ENCODE peak calls at places on chromosomes 5 and 9, in eight cellular contexts. L is AG04450, T is heart right ventricle, N is left lung, C is tibial artery, M is SK-N-SH, R is PC-3, S is left ventricle myocardium inferior. F is an unnamed sample.

GRCh38 chr5:130773813-130774212 is 391.2 kb downstream of the HINT1 start:
- DNase-seq in L (no peak), N (no peak), M (no peak), T (no peak), C (no peak), R (peak; percentile 88), S (no peak), F (no peak)

GRCh38 chr9:19085295-19085694 is 17.4 kb downstream of the HAUS6 start:
- DNase-seq in R (peak; percentile 59), N (no peak), L (no peak), C (no peak), T (no peak), M (peak; percentile 30), S (no peak), F (no peak)

GRCh38 chr9:7879551-7880245 is 80.1 kb upstream of the DMAC1 start:
- DNase-seq in N (peak; percentile 35), C (no peak), S (no peak), T (no peak), L (no peak), M (no peak), R (no peak), F (no peak)

GRCh38 chr9:113511856-113512761 is 48.6 kb downstream of the RGS3 start:
- DNase-seq in T (no peak), S (no peak), C (no peak), R (no peak), N (peak; percentile 66), L (no peak), M (no peak), F (no peak)

GRCh38 chr9:137305060-137305787 is 3.2 kb upstream of the NRARP start:
- DNase-seq in S (peak; percentile 68), M (peak; percentile 48), R (no peak), T (peak; percentile 78), N (peak; percentile 85), L (no peak), C (no peak), F (no peak)

GRCh38 chr5:74017786-74018211 is 391.8 kb downstream of the ARHGEF28 start:
- DNase-seq in M (no peak), N (no peak), C (no peak), R (peak; percentile 82), T (no peak), S (no peak), L (peak; percentile 7), F (no peak)

GRCh38 chr5:179023528-179024189 is at the start of gene ZNF879:
- DNase-seq in C (peak; percentile 93), L (peak; percentile 86), M (peak; percentile 94), N (peak; percentile 95), S (peak; percentile 94), T (peak; percentile 95), R (peak; percentile 77), F (peak; percentile 90)

GRCh38 chr5:142605649-142606048 is 80.2 kb downstream of the FGF1 start:
- DNase-seq in M (no peak), S (no peak), T (peak; percentile 47), R (no peak), L (no peak), C (no peak), N (no peak), F (no peak)

GRCh38 chr5:65820373-65820772 is 98.4 kb downstream of the NLN start:
- DNase-seq in R (no peak), L (no peak), C (no peak), S (no peak), N (no peak), M (no peak), T (no peak), F (no peak)

GRCh38 chr5:74254257-74254656 is 386.3 kb downstream of the ENC1 start:
- DNase-seq in R (no peak), C (no peak), N (no peak), S (no peak), L (no peak), T (no peak), M (no peak), F (no peak)

GRCh38 chr5:37777472-37778135 is 62.2 kb downstream of the GDNF start:
- DNase-seq in L (no peak), T (no peak), C (no peak), S (no peak), R (no peak), M (no peak), N (no peak), F (no peak)

GRCh38 chr5:139651863-139652787 is 4.0 kb downstream of the CXXC5 start:
- DNase-seq in S (peak; percentile 84), M (peak; percentile 89), R (peak; percentile 73), L (no peak), N (peak; percentile 88), C (peak; percentile 90), T (peak; percentile 81), F (peak; percentile 87)

GRCh38 chr9:93871286-93871685 is 83.9 kb downstream of the BARX1 start:
- DNase-seq in C (no peak), S (no peak), R (no peak), M (peak; percentile 16), N (no peak), L (no peak), T (no peak), F (no peak)

GRCh38 chr5:119529811-119530210 is 77.5 kb downstream of the HSD17B4 start:
- DNase-seq in N (no peak), R (no peak), S (no peak), T (no peak), M (no peak), L (no peak), C (no peak), F (no peak)

GRCh38 chr9:132125361-132125760 is 36.5 kb upstream of the NTNG2 start:
- DNase-seq in C (no peak), N (no peak), S (no peak), L (no peak), T (no peak), R (no peak), M (no peak), F (no peak)

GRCh38 chr5:143473481-143473880 is 70.0 kb upstream of the NR3C1 start:
- DNase-seq in L (no peak), T (no peak), N (no peak), M (no peak), R (no peak), S (no peak), C (no peak), F (no peak)

DNA sequence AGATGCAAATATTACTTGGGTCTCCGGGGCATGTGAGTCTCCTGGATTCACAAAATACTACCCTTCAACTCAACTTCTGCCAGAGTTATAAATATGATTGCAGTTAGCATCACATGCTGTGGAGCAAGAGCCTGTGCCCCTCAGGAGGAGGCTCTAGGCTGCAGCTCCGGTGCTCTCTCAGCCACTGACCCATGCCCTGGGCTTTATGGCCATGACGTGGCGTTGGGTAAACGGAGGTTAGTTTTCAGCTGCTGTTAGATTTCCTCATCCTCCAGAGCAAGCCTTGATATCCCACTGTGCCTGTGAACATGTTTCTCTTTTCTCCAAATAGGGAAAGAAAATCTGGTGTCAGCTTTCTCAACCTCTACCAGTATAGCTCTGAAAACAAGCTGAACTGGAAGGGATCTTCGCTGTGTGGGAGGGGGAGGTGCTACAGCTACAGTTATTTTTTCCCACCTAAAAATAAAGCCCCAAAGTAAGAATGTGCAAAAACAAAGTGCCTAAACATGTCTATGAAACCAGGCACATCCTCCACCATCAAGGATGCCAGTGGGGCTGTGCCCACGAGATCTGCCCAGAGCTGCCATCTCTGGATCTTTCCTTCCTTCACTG is 124.4 kb upstream of the GPR151 start:
- DNase-seq in M (no peak), N (no peak), T (no peak), S (no peak), R (peak; percentile 11), L (no peak), C (no peak), F (no peak)
- H3K27ac ChIP-seq in M (no peak overlapping the region), N (no peak overlapping the region), T (no peak overlapping the region), S (no peak overlapping the region), R (no peak overlapping the region), L (no peak overlapping the region), C (peak overlapping the region; percentile 68), F (no peak overlapping the region)

DNA sequence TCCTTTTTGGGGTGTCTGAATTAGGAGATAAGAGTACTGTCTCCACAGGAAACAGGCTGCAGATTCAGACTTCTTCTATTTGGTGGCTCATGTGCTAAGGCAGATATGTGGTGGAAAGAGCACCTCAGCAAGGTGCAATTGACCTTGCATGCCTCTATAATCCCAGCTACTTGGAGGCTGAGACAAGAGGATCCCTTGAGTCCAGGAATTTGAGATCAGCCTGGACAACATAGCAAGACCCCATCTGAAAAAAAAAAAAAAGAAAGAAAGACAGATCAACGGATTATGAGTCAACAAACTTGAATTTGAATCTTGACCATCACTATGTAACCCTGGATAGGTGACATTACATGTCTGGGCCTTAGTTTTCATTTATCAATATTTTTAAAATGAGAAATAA is 44.4 kb downstream of the RFK start:
- DNase-seq in L (no peak), M (no peak), R (no peak), T (no peak), S (no peak), C (no peak), N (no peak), F (no peak)
- H3K27ac ChIP-seq in L (no peak overlapping the region), M (no peak overlapping the region), R (no peak overlapping the region), T (no peak overlapping the region), S (no peak overlapping the region), C (no peak overlapping the region), N (no peak overlapping the region), F (no peak overlapping the region)

GRCh38 chr5:173094012-173094661 is 38.0 kb downstream of the CREBRF start:
- DNase-seq in T (no peak), N (no peak), L (peak; percentile 48), M (no peak), C (no peak), R (peak; percentile 61), S (no peak), F (no peak)
- H3K27ac ChIP-seq in T (peak overlapping the region; percentile 67), N (peak overlapping the region; percentile 43), L (no peak overlapping the region), M (peak overlapping the region; percentile 79), C (peak overlapping the region; percentile 33), R (no peak overlapping the region), S (peak overlapping the region; percentile 59), F (no peak overlapping the region)

GRCh38 chr5:127296321-127296720 is 5.7 kb downstream of the MEGF10 start:
- DNase-seq in C (no peak), N (no peak), L (no peak), R (peak; percentile 86), M (no peak), T (no peak), S (no peak), F (no peak)

GRCh38 chr5:127297348-127298035 is 6.9 kb downstream of the MEGF10 start:
- DNase-seq in C (no peak), L (no peak), S (no peak), N (no peak), M (no peak), R (no peak), T (no peak), F (no peak)

GRCh38 chr5:127293373-127293772 is 2.8 kb downstream of the MEGF10 start:
- DNase-seq in T (no peak), L (no peak), C (no peak), R (no peak), M (no peak), N (no peak), S (no peak), F (no peak)

GRCh38 chr5:127294829-127295228 is 4.2 kb downstream of the MEGF10 start:
- DNase-seq in C (no peak), L (no peak), N (no peak), S (no peak), T (no peak), M (no peak), R (no peak), F (no peak)

DNA sequence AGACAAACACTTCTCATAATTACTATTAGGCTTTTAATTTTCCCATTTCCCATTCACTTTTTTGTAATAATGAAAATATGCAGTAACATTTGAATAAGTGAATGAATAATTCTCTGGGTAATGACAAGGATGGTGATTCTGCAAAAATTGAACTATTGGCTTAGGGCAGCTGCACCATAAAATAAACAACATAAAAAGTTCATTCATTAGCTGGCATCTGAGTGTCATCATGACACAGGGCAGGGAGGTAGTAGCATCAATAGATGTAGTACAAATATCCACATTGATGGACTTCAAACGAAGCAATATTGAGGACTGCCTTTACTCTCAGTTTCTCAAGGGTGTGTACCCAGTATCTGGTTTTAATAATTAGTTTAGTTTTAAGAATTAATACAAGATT is 4.9 kb downstream of the MEGF10 start:
- DNase-seq in R (no peak), C (no peak), T (no peak), M (no peak), L (no peak), S (no peak), N (no peak), F (no peak)
- H3K27ac ChIP-seq in R (no peak overlapping the region), C (no peak overlapping the region), T (no peak overlapping the region), M (no peak overlapping the region), L (no peak overlapping the region), S (no peak overlapping the region), N (no peak overlapping the region), F (peak overlapping the region; percentile 69)

F was measured in substantia nigra.